ENCODE peak calls at places on chromosome 5, in four cellular contexts. X is type B pancreatic cell; H is body of pancreas; C is activated naive CD4-positive, alpha-beta T cell treated with anti-CD3 and anti-CD28 coated beads for 36 hours. W is an unnamed sample.

GRCh38 chr5:125232779-125233230 is 486.4 kb upstream of the ZNF608 start:
- DNase-seq in H (peak), X (no peak), C (no peak), W (no peak)

GRCh38 chr5:68290260-68290674 is 74.7 kb downstream of the PIK3R1 start:
- DNase-seq in X (no peak), H (peak), C (no peak), W (no peak)

GRCh38 chr5:39501403-39501802 is 76.6 kb upstream of the DAB2 start:
- DNase-seq in X (no peak), C (no peak), H (peak), W (no peak)

GRCh38 chr5:67678594-67678993 is 482.0 kb upstream of the CD180 start:
- DNase-seq in H (no peak), X (no peak), C (no peak), W (no peak)

GRCh38 chr5:15691536-15691935 is 191.6 kb downstream of the FBXL7 start:
- DNase-seq in H (no peak), X (no peak), C (no peak), W (no peak)

GRCh38 chr5:144048254-144048856 is 122.1 kb downstream of the YIPF5 start:
- DNase-seq in C (no peak), X (no peak), H (no peak), W (no peak)

GRCh38 chr5:175867587-175868347 is 3.6 kb upstream of the CPLX2 start:
- DNase-seq in X (no peak), H (peak), C (peak), W (peak)

GRCh38 chr5:160787247-160787646 is 64.8 kb downstream of the ATP10B start:
- DNase-seq in H (peak), C (peak), X (no peak), W (peak)

GRCh38 chr5:162817381-162817780 is 620.0 kb upstream of the CCNG1 start:
- DNase-seq in H (no peak), X (no peak), C (no peak), W (no peak)

GRCh38 chr5:167814828-167815227 is 476.6 kb upstream of the WWC1 start:
- DNase-seq in H (peak), X (no peak), C (no peak), W (no peak)

GRCh38 chr5:460413-460700 is 17.4 kb downstream of the EXOC3 start:
- DNase-seq in C (no peak), H (no peak), X (no peak), W (no peak)

GRCh38 chr5:13249854-13250253 is 694.6 kb downstream of the DNAH5 start:
- DNase-seq in H (no peak), X (no peak), C (no peak), W (no peak)

GRCh38 chr5:30287890-30288289 is 905.6 kb upstream of the CDH6 start:
- DNase-seq in X (no peak), C (no peak), H (no peak), W (no peak)

GRCh38 chr5:50667653-50668403 is 1.4 kb downstream of the PARP8 start:
- DNase-seq in H (peak), C (peak), X (no peak), W (peak)

GRCh38 chr5:148626986-148627385 is 27.3 kb downstream of the HTR4 start:
- DNase-seq in C (no peak), X (no peak), H (no peak), W (no peak)

GRCh38 chr5:63094730-63095129 is 516.1 kb downstream of the LRRC70 start:
- DNase-seq in C (no peak), H (no peak), X (no peak), W (no peak)

GRCh38 chr5:169946743-169947142 is 33.6 kb downstream of the INSYN2B start:
- DNase-seq in C (no peak), X (no peak), H (no peak), W (no peak)

GRCh38 chr5:59840200-59840601 is 53.3 kb downstream of the PDE4D start:
- DNase-seq in H (no peak), X (no peak), C (no peak), W (no peak)

W was measured in Jurkat, Clone E6-1.